ENCODE peak calls at places on chromosome 12, in ten cellular contexts. F is A172; E is AG09309; Z is NCI-H1436 treated with DMSO at 0.1 percent for 48 hours; Q is NCI-H345; G is psoas muscle; L is mucosa of descending colon; U is iPS-NIHi11; Y is cardiac fibroblast; V is stimulated activated CD4-positive, alpha-beta T cell treated with anti-CD3 and anti-CD28 coated beads, Interleukin-1b, Interleukin-23, amount 100 ng/mL, for 48 hours. J is an unnamed sample.

GRCh38 chr12:62256408-62257079 is 3.7 kb upstream of the USP15 start:
- DNase-seq in F (no peak), E (no peak), Z (no peak), Q (no peak), G (no peak), L (no peak), U (no peak), Y (peak; percentile 34), V (peak; percentile 57), J (no peak)

GRCh38 chr12:11652351-11653040 is 3.0 kb downstream of the ETV6 start:
- DNase-seq in F (peak; percentile 25), E (no peak), Z (no peak), Q (peak; percentile 17), G (no peak), L (no peak), U (no peak), Y (peak; percentile 74), V (peak; percentile 25), J (no peak)

GRCh38 chr12:46534442-46534841 is 161.9 kb upstream of the SLC38A2 start:
- DNase-seq in F (no peak), E (no peak), Z (no peak), Q (no peak), G (no peak), L (no peak), U (no peak), Y (no peak), V (no peak), J (no peak)

GRCh38 chr12:6685814-6686213 is 3.4 kb downstream of the ZNF384 start:
- DNase-seq in F (no peak), E (no peak), Z (no peak), Q (no peak), G (no peak), L (no peak), U (no peak), Y (no peak), V (no peak), J (no peak)

GRCh38 chr12:116278667-116279066 is 1.2 kb upstream of the MED13L start:
- DNase-seq in F (no peak), E (no peak), Z (no peak), Q (no peak), G (no peak), L (no peak), U (no peak), Y (no peak), V (no peak), J (no peak)

GRCh38 chr12:125065753-125066570 is 727 bp downstream of the AACS start:
- DNase-seq in F (no peak), E (no peak), Z (no peak), Q (no peak), G (no peak), L (no peak), U (no peak), Y (no peak), V (no peak), J (no peak)

GRCh38 chr12:120654656-120655055 is 14.2 kb downstream of the CABP1 start:
- DNase-seq in F (no peak), E (no peak), Z (no peak), Q (no peak), G (peak; percentile 49), L (no peak), U (no peak), Y (no peak), V (no peak), J (no peak)

GRCh38 chr12:49019435-49020317 is 1.1 kb upstream of the PRKAG1 start:
- DNase-seq in F (peak; percentile 35), E (no peak), Z (no peak), Q (no peak), G (no peak), L (no peak), U (peak; percentile 82), Y (peak; percentile 34), V (peak; percentile 28), J (peak; percentile 54)

GRCh38 chr12:118355838-118356237 is 16.9 kb downstream of the TAOK3 start:
- DNase-seq in F (no peak), E (no peak), Z (no peak), Q (no peak), G (no peak), L (no peak), U (no peak), Y (no peak), V (no peak), J (no peak)

GRCh38 chr12:6843118-6843902 is 2.6 kb downstream of the GNB3 start:
- DNase-seq in F (no peak), E (no peak), Z (no peak), Q (no peak), G (no peak), L (no peak), U (peak; percentile 59), Y (no peak), V (no peak), J (no peak)

GRCh38 chr12:120866143-120866542 is 38.0 kb downstream of the SPPL3 start:
- DNase-seq in F (no peak), E (no peak), Z (no peak), Q (no peak), G (no peak), L (no peak), U (no peak), Y (peak; percentile 58), V (no peak), J (no peak)

GRCh38 chr12:55818140-55818728 is 393 bp downstream of the ORMDL2 start:
- DNase-seq in F (no peak), E (no peak), Z (no peak), Q (no peak), G (no peak), L (no peak), U (no peak), Y (peak; percentile 27), V (no peak), J (peak; percentile 48)

GRCh38 chr12:32107376-32108267 is 975 bp downstream of the BICD1 start:
- DNase-seq in F (peak; percentile 56), E (no peak), Z (no peak), Q (peak; percentile 41), G (peak; percentile 8), L (no peak), U (peak; percentile 49), Y (peak; percentile 85), V (peak; percentile 22), J (no peak)

GRCh38 chr12:1044697-1045096 is 53.7 kb downstream of the ERC1 start:
- DNase-seq in F (peak; percentile 21), E (peak; percentile 17), Z (no peak), Q (no peak), G (no peak), L (no peak), U (no peak), Y (peak; percentile 47), V (no peak), J (peak; percentile 51)

GRCh38 chr12:79514730-79515525 is 175.8 kb downstream of the PAWR start:
- DNase-seq in F (no peak), E (no peak), Z (no peak), Q (no peak), G (no peak), L (no peak), U (no peak), Y (peak; percentile 68), V (no peak), J (no peak)

GRCh38 chr12:82359115-82359478 is 768 bp downstream of the METTL25 start:
- DNase-seq in F (no peak), E (no peak), Z (no peak), Q (peak; percentile 45), G (no peak), L (peak; percentile 51), U (peak; percentile 43), Y (no peak), V (no peak), J (no peak)

GRCh38 chr12:49050507-49051372 is 9.9 kb downstream of the KMT2D start:
- DNase-seq in F (no peak), E (no peak), Z (no peak), Q (no peak), G (no peak), L (no peak), U (no peak), Y (no peak), V (no peak), J (no peak)

GRCh38 chr12:93390025-93390424 is 12.3 kb downstream of the NUDT4 start:
- DNase-seq in F (no peak), E (no peak), Z (no peak), Q (no peak), G (no peak), L (no peak), U (no peak), Y (no peak), V (no peak), J (no peak)

GRCh38 chr12:3251067-3251466 is 173.9 kb downstream of the TSPAN9 start:
- DNase-seq in F (no peak), E (no peak), Z (no peak), Q (no peak), G (peak; percentile 51), L (no peak), U (no peak), Y (no peak), V (no peak), J (no peak)

GRCh38 chr12:49198431-49199155 is 9.7 kb upstream of the TUBA1A start:
- DNase-seq in F (peak; percentile 80), E (peak; percentile 53), Z (no peak), Q (no peak), G (peak; percentile 28), L (no peak), U (peak; percentile 59), Y (peak; percentile 92), V (no peak), J (peak; percentile 38)

GRCh38 chr12:6758511-6758910 is 5.6 kb upstream of the MLF2 start:
- DNase-seq in F (no peak), E (no peak), Z (no peak), Q (no peak), G (no peak), L (no peak), U (no peak), Y (no peak), V (no peak), J (no peak)

GRCh38 chr12:118371354-118372282 is 1.1 kb downstream of the TAOK3 start:
- DNase-seq in F (no peak), E (no peak), Z (no peak), Q (no peak), G (peak; percentile 34), L (peak; percentile 69), U (peak; percentile 23), Y (no peak), V (no peak), J (no peak)

GRCh38 chr12:6193853-6194815 is 6.1 kb upstream of the CD9 start:
- DNase-seq in F (no peak), E (no peak), Z (no peak), Q (no peak), G (no peak), L (no peak), U (peak; percentile 78), Y (no peak), V (no peak), J (no peak)

GRCh38 chr12:53569174-53569557 is 57.0 kb downstream of the ATF7 start:
- DNase-seq in F (no peak), E (peak; percentile 23), Z (no peak), Q (no peak), G (no peak), L (no peak), U (peak; percentile 35), Y (peak; percentile 61), V (no peak), J (no peak)

GRCh38 chr12:58930770-58931324 is 10.5 kb upstream of the LRIG3 start:
- DNase-seq in F (no peak), E (no peak), Z (no peak), Q (no peak), G (no peak), L (no peak), U (no peak), Y (no peak), V (no peak), J (no peak)

GRCh38 chr12:103626498-103626897 is 39.4 kb downstream of the STAB2 start:
- DNase-seq in F (peak; percentile 58), E (peak; percentile 21), Z (no peak), Q (peak; percentile 37), G (peak; percentile 44), L (no peak), U (peak; percentile 16), Y (peak; percentile 47), V (no peak), J (no peak)

GRCh38 chr12:21774358-21775129 is at the start of gene KCNJ8:
- DNase-seq in F (no peak), E (no peak), Z (no peak), Q (peak; percentile 51), G (peak; percentile 76), L (peak; percentile 61), U (peak; percentile 64), Y (peak; percentile 52), V (no peak), J (peak; percentile 24)

GRCh38 chr12:54368709-54369596 is 4.7 kb upstream of the GPR84 start:
- DNase-seq in F (peak; percentile 72), E (peak; percentile 57), Z (no peak), Q (peak; percentile 75), G (peak; percentile 92), L (peak; percentile 90), U (peak; percentile 58), Y (peak; percentile 91), V (peak; percentile 87), J (peak; percentile 79)

J was measured in HTR-8/SVneo.